ENCODE peak calls at places on chromosomes 2 and 18, in seven cellular contexts. D, V, F, W, U, C and J are unnamed samples.

GRCh38 chr18:63188063-63188462 is 131.5 kb downstream of the BCL2 start:
- DNase-seq in D (no peak), V (no peak), F (no peak), W (no peak), U (no peak), C (no peak), J (no peak)

GRCh38 chr2:105081006-105081701 is 43.3 kb downstream of the MRPS9 start:
- DNase-seq in D (no peak), V (no peak), F (no peak), W (no peak), U (no peak), C (no peak), J (no peak)

GRCh38 chr2:152471013-152471412 is 136.0 kb downstream of the FMNL2 start:
- DNase-seq in D (no peak), V (no peak), F (no peak), W (no peak), U (no peak), C (no peak), J (no peak)

GRCh38 chr2:108106746-108107145 is 120.4 kb downstream of the SLC5A7 start:
- DNase-seq in D (no peak), V (no peak), F (no peak), W (no peak), U (no peak), C (no peak), J (no peak)

GRCh38 chr2:84249140-84249539 is 209.9 kb downstream of the SUCLG1 start:
- DNase-seq in D (no peak), V (no peak), F (no peak), W (no peak), U (no peak), C (no peak), J (no peak)

GRCh38 chr2:106745468-106745867 is 140.5 kb downstream of the ST6GAL2 start:
- DNase-seq in D (no peak), V (no peak), F (peak; percentile 11), W (no peak), U (no peak), C (no peak), J (no peak)

GRCh38 chr2:235727186-235727585 is 233.3 kb downstream of the AGAP1 start:
- DNase-seq in D (no peak), V (no peak), F (no peak), W (no peak), U (no peak), C (no peak), J (no peak)

GRCh38 chr2:21001225-21001946 is 42.5 kb downstream of the APOB start:
- DNase-seq in D (no peak), V (no peak), F (no peak), W (no peak), U (no peak), C (no peak), J (no peak)

GRCh38 chr2:2237563-2237962 is 93.5 kb downstream of the MYT1L start:
- DNase-seq in D (no peak), V (no peak), F (no peak), W (no peak), U (no peak), C (no peak), J (no peak)

GRCh38 chr2:152925540-152926448 is 207.4 kb downstream of the ARL6IP6 start:
- DNase-seq in D (peak; percentile 72), V (peak; percentile 48), F (peak; percentile 65), W (peak; percentile 40), U (no peak), C (peak; percentile 70), J (peak; percentile 44)

GRCh38 chr2:20962939-20963543 is 80.8 kb downstream of the APOB start:
- DNase-seq in D (peak; percentile 58), V (peak; percentile 62), F (peak; percentile 78), W (peak; percentile 66), U (no peak), C (peak; percentile 63), J (peak; percentile 33)

GRCh38 chr2:95058989-95059601 is 33.6 kb downstream of the MAL start:
- DNase-seq in D (no peak), V (no peak), F (no peak), W (no peak), U (no peak), C (peak; percentile 34), J (no peak)

GRCh38 chr2:33322099-33322498 is 154.3 kb upstream of the RASGRP3 start:
- DNase-seq in D (peak; percentile 91), V (peak; percentile 66), F (peak; percentile 19), W (no peak), U (no peak), C (no peak), J (peak; percentile 38)

GRCh38 chr2:207746131-207746530 is 23.6 kb downstream of the FZD5 start:
- DNase-seq in D (peak; percentile 58), V (peak; percentile 76), F (peak; percentile 56), W (peak; percentile 51), U (no peak), C (peak; percentile 62), J (peak; percentile 40)

GRCh38 chr2:226443112-226443511 is 356.5 kb downstream of the IRS1 start:
- DNase-seq in D (no peak), V (no peak), F (no peak), W (no peak), U (no peak), C (no peak), J (no peak)

GRCh38 chr2:222993920-222994650 is 57.9 kb upstream of the KCNE4 start:
- DNase-seq in D (peak; percentile 71), V (peak; percentile 98), F (peak; percentile 61), W (no peak), U (peak; percentile 69), C (no peak), J (peak; percentile 81)

GRCh38 chr2:191245869-191246531 is 796 bp downstream of the MYO1B start:
- DNase-seq in D (no peak), V (peak; percentile 85), F (peak; percentile 75), W (no peak), U (no peak), C (peak; percentile 84), J (peak; percentile 86)

GRCh38 chr18:11587846-11588245 is 21.6 kb upstream of the SLC35G4 start:
- DNase-seq in D (no peak), V (no peak), F (no peak), W (no peak), U (no peak), C (no peak), J (no peak)

GRCh38 chr18:26003391-26003790 is 87.0 kb downstream of the SS18 start:
- DNase-seq in D (no peak), V (no peak), F (peak; percentile 22), W (no peak), U (no peak), C (no peak), J (no peak)

GRCh38 chr2:90069290-90069894 is 1377.9 kb downstream of the RPIA start:
- DNase-seq in D (peak; percentile 26), V (no peak), F (peak; percentile 11), W (peak; percentile 56), U (no peak), C (peak; percentile 65), J (peak; percentile 57)

GRCh38 chr18:74990563-74991081 is 218.3 kb downstream of the PTGR3 start:
- DNase-seq in D (no peak), V (no peak), F (no peak), W (no peak), U (no peak), C (no peak), J (no peak)

GRCh38 chr2:111226797-111227700 is 106.3 kb downstream of the BCL2L11 start:
- DNase-seq in D (no peak), V (peak; percentile 18), F (no peak), W (no peak), U (no peak), C (no peak), J (no peak)

GRCh38 chr2:164794432-164795231 is 47.0 kb downstream of the COBLL1 start:
- DNase-seq in D (no peak), V (no peak), F (no peak), W (no peak), U (no peak), C (no peak), J (no peak)

GRCh38 chr2:202782930-202783558 is 88.5 kb downstream of the ICA1L start:
- DNase-seq in D (no peak), V (no peak), F (no peak), W (no peak), U (no peak), C (no peak), J (no peak)

GRCh38 chr2:202773576-202773975 is 98.0 kb downstream of the ICA1L start:
- DNase-seq in D (no peak), V (no peak), F (no peak), W (no peak), U (no peak), C (no peak), J (no peak)

GRCh38 chr2:202780514-202781021 is 91.0 kb downstream of the ICA1L start:
- DNase-seq in D (no peak), V (peak; percentile 22), F (no peak), W (no peak), U (no peak), C (no peak), J (no peak)

GRCh38 chr2:202774104-202774503 is 97.5 kb downstream of the ICA1L start:
- DNase-seq in D (no peak), V (no peak), F (no peak), W (no peak), U (no peak), C (no peak), J (no peak)

DNA sequence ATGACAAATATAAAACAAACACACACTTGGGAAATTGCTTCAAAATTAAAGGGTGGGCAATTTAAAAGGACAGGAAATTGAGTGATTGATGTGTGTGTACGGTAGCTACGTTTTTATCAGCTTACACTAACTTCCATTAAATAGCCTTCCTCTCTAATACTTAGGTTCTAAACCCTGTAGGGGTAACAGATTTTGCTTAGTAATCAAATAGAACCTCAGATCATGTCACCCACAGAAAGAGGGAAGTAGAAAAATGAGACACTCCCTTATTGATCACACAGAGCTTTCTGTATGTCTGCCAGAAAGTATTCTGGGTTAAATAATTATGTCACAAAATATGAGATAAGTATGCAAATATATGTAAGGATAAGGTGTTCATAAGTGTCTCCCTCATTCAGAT is 93.3 kb downstream of the ICA1L start:
- DNase-seq in D (no peak), V (no peak), F (no peak), W (no peak), U (no peak), C (no peak), J (no peak)
- H3K36me3 ChIP-seq in D (no peaks in the 10 kb centered on the region), V (peaks cover 8% of the 10 kb centered on the region), F (no peaks in the 10 kb centered on the region), W (no peaks in the 10 kb centered on the region), U (no peaks in the 10 kb centered on the region), C (no peaks in the 10 kb centered on the region), J (no peaks in the 10 kb centered on the region)

GRCh38 chr18:23573948-23574431 is 12.3 kb downstream of the NPC1 start:
- DNase-seq in D (peak; percentile 89), V (peak; percentile 82), F (no peak), W (no peak), U (no peak), C (peak; percentile 65), J (peak; percentile 28)
- H3K4me3 ChIP-seq in D (no peak overlapping the region), V (no peak overlapping the region), F (no peak overlapping the region), W (no peak overlapping the region), U (no peak overlapping the region), C (no peak overlapping the region), J (no peak overlapping the region)

DNA sequence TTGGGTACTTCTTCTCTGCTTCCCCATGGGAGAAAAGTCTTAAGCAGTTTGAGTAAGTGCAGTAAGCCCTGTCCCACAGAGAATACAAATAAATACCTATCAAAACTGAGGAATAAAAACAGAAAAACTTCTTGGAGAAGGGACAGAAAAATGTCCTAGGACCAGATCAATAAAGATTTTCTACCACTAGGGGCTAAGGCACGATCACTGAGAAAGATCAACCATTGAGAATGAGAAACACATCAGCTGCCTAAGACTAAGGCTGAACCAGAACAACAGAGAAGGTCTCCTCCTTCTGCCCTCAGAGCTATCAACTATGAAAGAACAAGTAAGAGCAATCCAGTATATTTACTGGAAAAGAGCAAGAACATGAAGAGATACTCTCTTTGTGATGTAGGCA is 763.6 kb upstream of the LRRTM1 start:
- DNase-seq in D (no peak), V (no peak), F (no peak), W (no peak), U (no peak), C (no peak), J (no peak)
- H3K9me3 ChIP-seq in D (no peaks in the 10 kb centered on the region), V (peaks cover 10% of the 10 kb centered on the region), F (no peaks in the 10 kb centered on the region), W (no peaks in the 10 kb centered on the region), U (no peaks in the 10 kb centered on the region), C (no peaks in the 10 kb centered on the region), J (no peaks in the 10 kb centered on the region)

GRCh38 chr2:77191665-77192064 is 330.5 kb downstream of the LRRTM4 start:
- DNase-seq in D (no peak), V (no peak), F (no peak), W (no peak), U (no peak), C (no peak), J (no peak)
- H3K36me3 ChIP-seq in D (no peaks in the 10 kb centered on the region), V (no peaks in the 10 kb centered on the region), F (no peaks in the 10 kb centered on the region), W (no peaks in the 10 kb centered on the region), U (no peaks in the 10 kb centered on the region), C (no peaks in the 10 kb centered on the region), J (no peaks in the 10 kb centered on the region)